ENCODE peak calls at places on chromosome 12, in seven cellular contexts. A, M, H, W, L, E and N are unnamed samples.

GRCh38 chr12:40907115-40907521 is 214.9 kb downstream of the CNTN1 start:
- DNase-seq in A (no peak), M (peak), H (peak), W (no peak), L (no peak), E (peak), N (no peak)

GRCh38 chr12:21912318-21912717 is 28.9 kb downstream of the ABCC9 start:
- DNase-seq in A (no peak), M (no peak), H (peak), W (no peak), L (no peak), E (no peak), N (no peak)

GRCh38 chr12:124743479-124744272 is 120.0 kb downstream of the SCARB1 start:
- DNase-seq in A (no peak), M (no peak), H (no peak), W (peak), L (no peak), E (peak), N (no peak)

GRCh38 chr12:90090929-90091651 is 382.5 kb upstream of the ATP2B1 start:
- DNase-seq in A (peak), M (peak), H (peak), W (peak), L (no peak), E (peak), N (no peak)

GRCh38 chr12:12645485-12645884 is 33.8 kb downstream of the CREBL2 start:
- DNase-seq in A (no peak), M (peak), H (peak), W (peak), L (no peak), E (peak), N (peak)

GRCh38 chr12:111404362-111405148 is 1.2 kb upstream of the SH2B3 start:
- DNase-seq in A (no peak), M (peak), H (no peak), W (no peak), L (no peak), E (peak), N (peak)

GRCh38 chr12:21892341-21892740 is 48.9 kb downstream of the ABCC9 start:
- DNase-seq in A (no peak), M (no peak), H (no peak), W (no peak), L (no peak), E (no peak), N (no peak)

GRCh38 chr12:39372929-39373328 is 70.0 kb downstream of the KIF21A start:
- DNase-seq in A (no peak), M (no peak), H (no peak), W (no peak), L (no peak), E (no peak), N (no peak)

GRCh38 chr12:125593269-125593668 is 528.0 kb downstream of the AACS start:
- DNase-seq in A (no peak), M (no peak), H (no peak), W (no peak), L (no peak), E (no peak), N (no peak)

GRCh38 chr12:124915249-124916236 is 1.1 kb upstream of the UBC start:
- DNase-seq in A (no peak), M (no peak), H (peak), W (peak), L (no peak), E (peak), N (peak)

GRCh38 chr12:28807535-28807934 is 341.5 kb upstream of the FAR2 start:
- DNase-seq in A (no peak), M (no peak), H (no peak), W (no peak), L (no peak), E (no peak), N (no peak)

GRCh38 chr12:68647507-68647906 is 36.8 kb downstream of the RAP1B start:
- DNase-seq in A (no peak), M (no peak), H (no peak), W (no peak), L (no peak), E (no peak), N (no peak)

GRCh38 chr12:127044841-127045240 is 1222.1 kb upstream of the TMEM132C start:
- DNase-seq in A (no peak), M (no peak), H (no peak), W (no peak), L (no peak), E (no peak), N (no peak)

GRCh38 chr12:32125455-32126084 is 18.9 kb downstream of the BICD1 start:
- DNase-seq in A (no peak), M (no peak), H (peak), W (no peak), L (no peak), E (peak), N (no peak)

GRCh38 chr12:84091642-84092041 is 821.0 kb downstream of the SLC6A15 start:
- DNase-seq in A (no peak), M (no peak), H (no peak), W (no peak), L (no peak), E (no peak), N (no peak)

GRCh38 chr12:132178801-132179401 is 34.6 kb downstream of the NOC4L start:
- DNase-seq in A (no peak), M (no peak), H (no peak), W (no peak), L (no peak), E (no peak), N (no peak)

GRCh38 chr12:40903040-40903439 is 210.8 kb downstream of the CNTN1 start:
- DNase-seq in A (no peak), M (peak), H (no peak), W (no peak), L (no peak), E (no peak), N (no peak)

GRCh38 chr12:1804545-1805332 is 15.6 kb upstream of the LRTM2 start:
- DNase-seq in A (peak), M (peak), H (peak), W (peak), L (peak), E (peak), N (peak)

GRCh38 chr12:55972045-55972843 is 1.6 kb upstream of the RAB5B start:
- DNase-seq in A (no peak), M (peak), H (peak), W (peak), L (no peak), E (peak), N (no peak)

GRCh38 chr12:31002999-31003398 is 70.7 kb upstream of the DDX11 start:
- DNase-seq in A (no peak), M (peak), H (peak), W (no peak), L (no peak), E (peak), N (no peak)

GRCh38 chr12:43336962-43337555 is 214.9 kb downstream of the ADAMTS20 start:
- DNase-seq in A (no peak), M (peak), H (peak), W (peak), L (no peak), E (peak), N (no peak)

GRCh38 chr12:124694250-124694649 is 126.8 kb upstream of the NCOR2 start:
- DNase-seq in A (no peak), M (no peak), H (no peak), W (no peak), L (no peak), E (no peak), N (no peak)

GRCh38 chr12:28189774-28190320 is 409 bp upstream of the CCDC91 start:
- DNase-seq in A (peak), M (no peak), H (no peak), W (no peak), L (no peak), E (no peak), N (no peak)

GRCh38 chr12:2614341-2614740 is 180.4 kb upstream of the FKBP4 start:
- DNase-seq in A (no peak), M (no peak), H (peak), W (no peak), L (no peak), E (peak), N (no peak)

GRCh38 chr12:94046626-94047410 is 101.6 kb upstream of the PLXNC1 start:
- DNase-seq in A (no peak), M (peak), H (no peak), W (peak), L (no peak), E (no peak), N (no peak)

GRCh38 chr12:1845427-1845826 is 25.1 kb downstream of the LRTM2 start:
- DNase-seq in A (no peak), M (no peak), H (no peak), W (no peak), L (no peak), E (no peak), N (peak)

GRCh38 chr12:60191676-60192359 is 596.0 kb downstream of the SLC16A7 start:
- DNase-seq in A (no peak), M (no peak), H (peak), W (peak), L (no peak), E (no peak), N (no peak)

GRCh38 chr12:68118096-68118755 is 41.3 kb downstream of the IFNG start:
- DNase-seq in A (no peak), M (peak), H (no peak), W (no peak), L (no peak), E (no peak), N (peak)

GRCh38 chr12:101637936-101638335 is 43.2 kb downstream of the MYBPC1 start:
- DNase-seq in A (no peak), M (no peak), H (no peak), W (no peak), L (no peak), E (no peak), N (no peak)

GRCh38 chr12:107115119-107115518 is 21.8 kb upstream of the CRY1 start:
- DNase-seq in A (no peak), M (no peak), H (no peak), W (no peak), L (no peak), E (no peak), N (no peak)

GRCh38 chr12:47725893-47726292 is 603 bp upstream of the ENDOU start:
- DNase-seq in A (no peak), M (no peak), H (peak), W (peak), L (no peak), E (peak), N (no peak)
- H4K8ac ChIP-seq in A (no peak), M (no peak), H (peak), W (no peak), L (no peak), E (no peak), N (no peak)

GRCh38 chr12:48980953-48981756 is 3.0 kb downstream of the WNT1 start:
- DNase-seq in A (no peak), M (peak), H (peak), W (no peak), L (no peak), E (peak), N (no peak)
- H3K4me2 ChIP-seq in A (peak), M (peak), H (peak), W (peak), L (peak), E (peak), N (peak)

DNA sequence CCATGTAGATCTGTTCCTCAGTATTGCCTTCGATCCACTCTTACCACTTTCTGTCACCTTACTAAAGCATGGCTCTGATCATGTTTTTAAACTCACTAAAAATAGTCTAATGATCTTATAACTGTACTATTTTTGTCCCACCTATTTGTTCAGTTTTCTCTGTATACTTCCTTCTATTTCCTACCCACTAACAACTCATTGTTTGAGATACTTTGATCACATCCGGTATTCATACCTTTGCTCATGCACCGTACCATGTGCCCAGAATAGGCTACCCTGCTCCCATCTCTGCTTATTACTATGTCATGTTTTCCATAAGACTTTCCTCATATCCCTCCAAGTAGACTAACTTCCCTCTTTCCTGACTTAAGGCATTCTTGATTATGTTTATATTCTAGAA is 128.6 kb downstream of the MED13L start:
- DNase-seq in A (no peak), M (no peak), H (no peak), W (no peak), L (no peak), E (no peak), N (no peak)
- H2AK5ac ChIP-seq in A (no peak), M (no peak), H (no peak), W (no peak), L (no peak), E (no peak), N (no peak)

DNA sequence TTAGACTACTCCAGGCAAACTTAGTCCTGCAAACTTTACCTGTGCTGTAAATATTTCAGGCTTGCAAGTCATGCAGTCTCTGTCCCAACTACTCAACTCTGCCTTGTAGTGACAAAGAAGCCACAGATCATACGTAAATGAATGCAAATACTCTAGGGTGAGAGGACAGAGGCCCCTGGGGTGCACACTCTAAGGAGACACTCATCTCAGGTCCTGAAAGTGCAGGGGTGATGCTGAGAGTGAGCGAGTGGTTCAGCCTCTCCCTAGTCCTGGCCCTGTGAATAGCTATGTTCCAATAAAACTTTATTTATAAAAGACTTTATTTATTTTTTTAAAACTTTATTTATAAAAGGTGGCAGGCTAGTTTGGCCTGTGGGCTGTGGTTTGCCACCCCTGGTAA is 34.9 kb downstream of the HCAR2 start:
- DNase-seq in A (no peak), M (no peak), H (no peak), W (peak), L (no peak), E (no peak), N (peak)
- H4K8ac ChIP-seq in A (peak), M (no peak), H (no peak), W (no peak), L (no peak), E (no peak), N (no peak)

GRCh38 chr12:52217223-52217622 is 15.8 kb upstream of the KRT7 start:
- DNase-seq in A (no peak), M (peak), H (no peak), W (peak), L (no peak), E (peak), N (no peak)
- H3K4me2 ChIP-seq in A (no peak), M (no peak), H (no peak), W (peak), L (no peak), E (no peak), N (no peak)

DNA sequence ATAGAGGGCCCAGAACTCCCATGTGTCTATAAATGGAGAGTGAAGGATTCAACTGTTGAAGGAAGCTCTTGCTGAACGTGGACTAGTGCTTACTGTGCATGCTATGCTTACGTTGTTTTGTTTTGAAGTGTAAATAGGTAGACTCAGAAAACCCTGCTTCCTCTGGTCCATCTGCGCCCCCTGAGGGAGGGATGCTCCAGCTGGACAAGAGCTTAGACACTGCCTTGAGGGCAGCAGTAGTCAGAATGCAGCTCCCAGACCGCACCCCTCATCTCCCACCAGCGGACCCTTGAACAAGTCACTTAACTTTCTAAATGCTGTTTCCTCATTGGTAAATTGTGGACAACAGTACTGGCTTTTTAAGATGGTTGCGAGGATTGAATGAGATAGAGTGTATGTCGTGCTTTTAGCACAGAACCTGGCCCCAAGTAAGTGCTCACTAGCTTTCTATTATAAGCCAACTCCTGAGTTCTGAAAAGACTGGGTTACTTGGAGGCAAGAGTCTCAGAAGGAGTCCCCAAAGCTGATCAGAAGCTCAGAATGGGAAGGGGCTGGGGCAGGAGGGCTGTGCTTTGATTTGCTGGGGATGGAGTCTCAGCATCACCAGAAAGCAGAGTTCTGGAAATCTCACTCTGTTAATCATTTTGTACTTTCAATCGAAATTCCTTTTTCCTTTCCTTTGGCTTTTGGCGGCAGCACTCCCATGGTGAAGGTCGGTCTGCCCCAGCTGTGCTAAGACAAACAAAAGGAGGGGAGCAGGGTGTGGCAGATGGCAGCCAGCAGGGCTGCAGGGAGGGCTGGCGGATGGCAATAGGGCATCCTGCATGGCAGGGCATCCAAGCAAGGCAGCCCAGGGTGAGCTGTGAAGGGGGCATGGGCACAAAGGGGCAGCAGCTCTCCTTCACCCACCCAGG is 15.6 kb downstream of the AGAP2 start:
- DNase-seq in A (no peak), M (no peak), H (no peak), W (no peak), L (no peak), E (no peak), N (no peak)
- H2AK5ac ChIP-seq in A (no peak), M (no peak), H (no peak), W (no peak), L (no peak), E (no peak), N (no peak)